ENCODE peak calls at places on chromosomes 5 and 9, in four cellular contexts. Q is GM12878, J is SK-N-SH, W is H1. V is an unnamed sample.

GRCh38 chr9:109619310-109619709 is 121.2 kb upstream of the PTPN3 start:
- DNase-seq in J (no peak), Q (no peak), W (no peak), V (no peak)

GRCh38 chr9:107308461-107308860 is 25.4 kb downstream of the RAD23B start:
- DNase-seq in W (no peak), Q (no peak), J (no peak), V (no peak)

GRCh38 chr9:111482656-111483418 is 1.3 kb downstream of the ECPAS start:
- DNase-seq in J (peak; percentile 83), Q (no peak), W (peak; percentile 86), V (peak; percentile 57)

GRCh38 chr5:93022770-93023169 is 558.2 kb downstream of the NR2F1-AS1 start:
- DNase-seq in Q (no peak), J (no peak), W (no peak), V (no peak)

GRCh38 chr5:14588145-14588544 is 6.6 kb downstream of the OTULINL start:
- DNase-seq in W (no peak), Q (no peak), J (no peak), V (no peak)

GRCh38 chr5:61053937-61054336 is 108.3 kb downstream of the SMIM15 start:
- DNase-seq in J (no peak), Q (no peak), W (no peak), V (peak; percentile 12)

GRCh38 chr9:126147620-126148522 is 178.8 kb upstream of the MVB12B start:
- DNase-seq in Q (no peak), W (peak; percentile 28), J (peak; percentile 26), V (no peak)

GRCh38 chr9:114213566-114213965 is 58.2 kb downstream of the COL27A1 start:
- DNase-seq in W (no peak), J (no peak), Q (no peak), V (no peak)

GRCh38 chr5:56527174-56527573 is 288.2 kb upstream of the MAP3K1 start:
- DNase-seq in W (no peak), Q (no peak), J (no peak), V (no peak)

GRCh38 chr5:1512541-1513291 is 11.0 kb downstream of the LPCAT1 start:
- DNase-seq in Q (no peak), J (no peak), W (peak; percentile 43), V (no peak)

GRCh38 chr5:88786789-88787188 is 96.2 kb downstream of the MEF2C start:
- DNase-seq in W (no peak), J (no peak), Q (no peak), V (no peak)

GRCh38 chr5:173786296-173787187 is 101.6 kb upstream of the CPEB4 start:
- DNase-seq in J (no peak), W (no peak), Q (peak; percentile 53), V (no peak)
- TF ChIP-seq TCF12 in J (no peak), W (no peak), Q (no peak), V (no peak)

GRCh38 chr5:149206524-149207141 is 65.0 kb upstream of the AFAP1L1 start:
- DNase-seq in J (no peak), W (peak; percentile 28), Q (no peak), V (no peak)

GRCh38 chr5:149203896-149204544 is 62.7 kb downstream of the ABLIM3 start:
- DNase-seq in W (no peak), Q (no peak), J (no peak), V (no peak)

GRCh38 chr5:149202910-149203451 is 61.7 kb downstream of the ABLIM3 start:
- DNase-seq in Q (no peak), W (no peak), J (no peak), V (no peak)

GRCh38 chr5:149207821-149208220 is 63.8 kb upstream of the AFAP1L1 start:
- DNase-seq in Q (no peak), J (no peak), W (no peak), V (no peak)

GRCh38 chr5:149205625-149206523 is 64.6 kb downstream of the ABLIM3 start:
- DNase-seq in Q (no peak), W (peak; percentile 26), J (no peak), V (no peak)
- TF ChIP-seq POLR2AphosphoS5 in Q (no peak), W (no peak), J (no peak), V (no peak)

GRCh38 chr9:99955606-99956005 is 49.2 kb downstream of the STX17 start:
- DNase-seq in Q (no peak), W (no peak), J (no peak), V (no peak)
- TF ChIP-seq TCF12 in Q (no peak), W (no peak), J (no peak), V (no peak)

DNA sequence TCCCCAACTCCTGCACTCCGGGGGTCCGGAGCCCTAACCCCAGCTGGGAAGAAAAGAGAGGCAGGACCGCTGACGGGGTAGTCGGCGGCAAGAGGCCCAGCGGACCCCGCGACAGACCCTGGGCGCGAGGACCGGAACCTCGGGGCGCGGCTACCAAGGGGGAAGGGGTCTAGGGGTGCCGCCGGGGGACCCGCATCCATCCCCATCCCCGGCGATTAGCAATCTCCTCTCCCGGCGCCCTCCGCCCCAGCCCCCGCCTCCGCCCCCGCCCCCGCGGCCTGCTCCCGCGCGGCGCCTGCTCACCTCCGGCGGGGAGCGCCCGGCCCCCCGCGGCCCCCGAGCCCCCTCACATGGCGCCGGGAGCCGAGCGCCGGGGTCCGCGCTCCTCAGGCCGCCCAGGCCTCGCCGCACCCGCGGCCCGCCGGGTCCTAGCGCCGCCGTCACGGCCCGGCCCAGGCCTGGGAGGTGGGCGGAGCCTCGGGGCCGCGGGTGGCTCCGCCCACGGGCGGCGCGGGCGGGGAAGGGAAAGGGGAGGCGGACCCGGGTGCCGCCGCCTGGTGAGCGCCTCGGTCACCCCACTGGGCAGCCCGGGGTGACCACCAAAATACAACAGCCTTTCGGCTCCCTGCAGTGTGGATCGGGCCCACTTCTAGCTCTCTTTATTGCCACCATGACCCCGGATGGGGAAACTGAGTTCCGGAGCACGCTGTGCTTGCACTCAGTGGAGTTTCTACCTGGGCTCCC is at the start of gene ST6GALNAC6:
- DNase-seq in Q (no peak), J (peak; percentile 98), W (peak; percentile 82), V (no peak)
- TF ChIP-seq POLR2AphosphoS5 in Q (no peak), J (no peak), W (peak; percentile 30), V (no peak)

DNA sequence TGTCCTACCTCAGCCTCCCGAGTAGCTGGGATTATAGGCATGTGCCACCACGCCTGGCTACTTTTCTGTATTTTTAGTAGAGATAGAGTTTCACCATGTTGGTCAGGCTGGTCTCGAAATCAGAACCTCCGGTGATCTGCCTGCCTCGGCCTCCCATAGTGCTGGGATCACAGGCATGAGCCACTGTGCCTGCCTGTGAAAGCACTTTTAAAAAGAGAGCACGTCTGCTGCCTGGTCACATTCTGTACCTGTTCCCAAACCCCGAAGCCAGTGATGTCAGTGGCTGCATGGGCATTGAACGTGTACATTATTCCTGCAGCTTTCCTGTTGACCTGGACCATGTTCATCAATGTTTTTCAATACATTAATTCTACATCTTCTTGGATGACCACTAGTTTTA is 35.1 kb upstream of the SIMC1 start:
- DNase-seq in J (no peak), Q (no peak), W (no peak), V (no peak)
- TF ChIP-seq TCF12 in J (no peak), Q (no peak), W (no peak), V (no peak)

DNA sequence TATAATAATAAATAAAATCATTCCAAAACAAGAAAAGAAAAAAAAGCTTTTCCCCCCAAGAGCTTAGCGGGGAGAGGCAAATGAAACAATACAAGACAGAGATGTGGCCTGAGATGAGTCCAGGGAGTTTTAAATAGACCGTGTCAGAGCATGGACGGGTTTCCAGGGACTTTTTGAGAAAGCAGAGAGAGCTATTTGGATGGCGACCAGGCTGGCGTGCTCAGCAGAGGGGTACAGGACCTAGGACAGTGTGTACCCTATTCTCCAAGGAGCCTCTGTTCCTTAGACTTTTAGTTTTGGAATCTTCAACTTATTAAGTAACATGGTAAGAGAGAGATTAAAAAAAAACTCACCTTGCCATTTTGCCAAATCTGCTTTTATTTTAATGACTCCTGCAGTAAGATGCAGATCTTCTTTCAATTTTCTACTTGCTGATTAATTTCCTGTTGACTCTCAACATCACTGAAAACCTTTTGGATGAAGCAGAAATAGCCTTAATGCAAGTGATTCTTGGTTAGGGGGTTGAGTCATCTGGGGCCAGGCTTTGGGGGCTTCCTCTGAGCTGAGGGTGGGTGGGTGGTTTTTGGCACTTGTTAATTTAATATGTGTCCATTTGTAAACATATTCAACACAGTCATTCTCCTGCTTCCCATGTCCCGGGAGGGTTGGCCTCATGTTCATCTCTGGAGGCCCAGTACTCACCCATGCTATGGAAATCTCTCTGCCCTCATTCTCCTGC is 49.6 kb upstream of the OSMR start:
- DNase-seq in Q (no peak), W (no peak), J (no peak), V (no peak)
- TF ChIP-seq POLR2AphosphoS5 in Q (no peak), W (no peak), J (no peak), V (no peak)

V was measured in HepG2.